ENCODE peak calls at places on chromosomes 1 and 21, in four cellular contexts. M is CD8-positive, alpha-beta T cell; F is pancreas; A is CD8-positive, alpha-beta memory T cell. T is an unnamed sample.

GRCh38 chr1:240732390-240732789 is 120.4 kb upstream of the GREM2 start:
- DNase-seq in A (no peak), F (no peak), M (no peak), T (peak; percentile 12)

GRCh38 chr21:34242973-34243372 is 120.8 kb upstream of the KCNE2 start:
- DNase-seq in A (no peak), F (no peak), M (no peak), T (no peak)

GRCh38 chr1:160522622-160523345 is at the start of gene SLAMF6:
- DNase-seq in A (peak; percentile 59), F (no peak), M (peak; percentile 56), T (no peak)

GRCh38 chr1:67784545-67785186 is 48.6 kb downstream of the GNG12 start:
- DNase-seq in A (no peak), M (no peak), F (no peak), T (no peak)

GRCh38 chr1:66283583-66284041 is 250.3 kb upstream of the SGIP1 start:
- DNase-seq in A (no peak), M (no peak), F (no peak), T (no peak)

GRCh38 chr1:181044449-181044966 is 10.7 kb downstream of the MR1 start:
- DNase-seq in A (peak; percentile 63), M (peak; percentile 47), F (no peak), T (no peak)

GRCh38 chr1:178224358-178224757 is 130.5 kb downstream of the RASAL2 start:
- DNase-seq in A (no peak), M (no peak), F (no peak), T (no peak)

GRCh38 chr1:178774263-178774662 is 49.2 kb downstream of the RALGPS2 start:
- DNase-seq in F (no peak), M (no peak), A (no peak), T (no peak)

GRCh38 chr1:213934642-213935041 is 53.1 kb upstream of the PROX1 start:
- DNase-seq in M (no peak), A (no peak), F (peak; percentile 77), T (no peak)

GRCh38 chr1:90347366-90347765 is 352.5 kb downstream of the ZNF326 start:
- DNase-seq in A (no peak), F (no peak), M (no peak), T (no peak)

GRCh38 chr1:169115891-169116585 is 9.5 kb downstream of the ATP1B1 start:
- DNase-seq in M (no peak), A (no peak), F (peak; percentile 60), T (no peak)

GRCh38 chr1:212512731-212513559 is 80.2 kb downstream of the NENF start:
- DNase-seq in F (peak; percentile 25), M (no peak), A (no peak), T (no peak)

GRCh38 chr1:20194770-20195463 is 8.6 kb upstream of the PLA2G2C start:
- DNase-seq in A (peak; percentile 75), F (peak; percentile 71), M (peak; percentile 78), T (peak; percentile 76)

GRCh38 chr1:113871597-113872113 is at the start of gene PTPN22:
- DNase-seq in F (no peak), A (peak; percentile 94), M (peak; percentile 80), T (no peak)

GRCh38 chr1:77639056-77639455 is 43.4 kb downstream of the ZZZ3 start:
- DNase-seq in M (no peak), F (no peak), A (no peak), T (no peak)

GRCh38 chr1:235021321-235021720 is 107.3 kb downstream of the TOMM20 start:
- DNase-seq in M (no peak), A (no peak), F (no peak), T (no peak)

GRCh38 chr1:18630511-18631495 is at the start of gene PAX7:
- DNase-seq in F (no peak), A (no peak), M (no peak), T (no peak)

GRCh38 chr1:36466370-36467026 is 2.3 kb upstream of the MRPS15 start:
- DNase-seq in A (no peak), M (no peak), F (no peak), T (no peak)

GRCh38 chr1:36465731-36466369 is 1.7 kb upstream of the MRPS15 start:
- DNase-seq in A (no peak), M (no peak), F (no peak), T (no peak)

GRCh38 chr1:36467027-36467410 is 2.8 kb upstream of the MRPS15 start:
- DNase-seq in M (no peak), A (no peak), F (no peak), T (no peak)

GRCh38 chr1:36469163-36469562 is 5.0 kb upstream of the MRPS15 start:
- DNase-seq in M (no peak), A (no peak), F (no peak), T (no peak)

DNA sequence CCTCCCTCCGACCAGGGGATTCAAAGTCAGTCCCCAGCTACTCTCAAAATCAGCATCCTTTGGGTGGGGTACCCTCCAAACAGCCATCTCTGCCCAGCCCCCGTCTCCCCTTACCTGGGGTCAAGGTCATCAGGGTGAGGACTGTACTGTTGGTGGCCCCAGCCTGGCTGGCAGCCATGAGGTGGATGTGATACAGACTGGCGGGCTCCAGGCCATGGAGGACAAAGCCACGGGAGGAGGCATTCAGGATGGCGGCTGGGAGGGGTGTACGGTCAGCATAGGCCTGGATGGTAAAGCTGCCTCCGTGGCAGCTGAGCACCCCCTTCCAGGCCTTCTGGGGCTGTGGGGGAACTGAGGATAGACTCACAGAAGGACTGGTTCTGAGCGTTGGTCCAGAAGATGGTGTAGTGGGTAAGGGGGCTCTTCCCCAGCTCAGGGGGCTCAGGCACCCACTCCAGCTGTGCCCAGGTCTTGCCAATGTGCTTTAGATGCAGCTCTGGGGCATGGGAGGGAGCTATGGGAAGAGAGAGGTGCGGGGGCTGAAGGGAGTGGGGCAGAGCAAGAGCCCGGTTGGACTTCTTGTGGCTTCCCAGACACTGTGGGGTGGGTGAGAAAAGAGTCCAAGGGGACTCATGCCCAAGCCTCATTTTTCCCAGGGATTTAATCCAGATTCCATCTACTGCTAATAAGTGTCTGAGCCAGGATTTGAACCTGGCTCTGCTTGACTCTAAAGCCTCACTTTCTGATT is 3.7 kb upstream of the MRPS15 start:
- DNase-seq in A (no peak), M (no peak), F (no peak), T (no peak)
- H3K27me3 ChIP-seq in A (no peaks in the 10 kb centered on the region), M (no peaks in the 10 kb centered on the region), F (no peaks in the 10 kb centered on the region), T (no peaks in the 10 kb centered on the region)

GRCh38 chr1:164590592-164590991 is 31.6 kb downstream of the PBX1 start:
- DNase-seq in F (no peak), M (no peak), A (no peak), T (no peak)
- H3K4me1 ChIP-seq in F (peaks cover 13% of the 10 kb centered on the region), M (no peaks in the 10 kb centered on the region), A (no peaks in the 10 kb centered on the region), T (peaks cover 36% of the 10 kb centered on the region)

DNA sequence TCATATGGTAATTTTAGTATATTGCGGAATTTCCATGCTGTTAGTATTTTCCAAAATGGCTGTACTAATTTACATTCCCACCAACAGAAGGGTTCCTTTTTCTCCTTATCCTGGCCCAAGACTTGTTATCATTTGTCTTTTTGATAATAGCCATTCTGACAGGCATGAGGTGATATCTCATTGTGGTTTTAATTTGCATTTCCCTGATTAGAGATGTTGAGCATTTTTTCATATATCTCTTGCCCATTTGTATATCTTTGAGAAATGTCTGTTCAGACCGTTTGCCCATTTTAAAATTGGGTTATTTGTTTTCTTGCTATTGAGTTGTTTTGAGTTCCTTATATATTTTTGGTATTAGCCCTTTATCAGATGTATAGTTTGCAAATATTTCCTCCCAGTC is 14.0 kb downstream of the CAPZA1 start:
- DNase-seq in M (no peak), F (no peak), A (no peak), T (no peak)
- H3K4me3 ChIP-seq in M (no peak overlapping the region), F (no peak overlapping the region), A (no peak overlapping the region), T (no peak overlapping the region)

GRCh38 chr1:110153407-110153950 is 3.2 kb downstream of the SLC6A17 start:
- DNase-seq in M (no peak), F (no peak), A (no peak), T (no peak)

GRCh38 chr1:110151175-110151715 is 951 bp downstream of the SLC6A17 start:
- DNase-seq in F (no peak), M (no peak), A (no peak), T (no peak)

GRCh38 chr1:110148961-110149360 is 1.3 kb upstream of the SLC6A17 start:
- DNase-seq in M (no peak), F (no peak), A (no peak), T (no peak)

GRCh38 chr1:110152133-110152785 is 2.0 kb downstream of the SLC6A17 start:
- DNase-seq in F (no peak), A (no peak), M (no peak), T (no peak)

DNA sequence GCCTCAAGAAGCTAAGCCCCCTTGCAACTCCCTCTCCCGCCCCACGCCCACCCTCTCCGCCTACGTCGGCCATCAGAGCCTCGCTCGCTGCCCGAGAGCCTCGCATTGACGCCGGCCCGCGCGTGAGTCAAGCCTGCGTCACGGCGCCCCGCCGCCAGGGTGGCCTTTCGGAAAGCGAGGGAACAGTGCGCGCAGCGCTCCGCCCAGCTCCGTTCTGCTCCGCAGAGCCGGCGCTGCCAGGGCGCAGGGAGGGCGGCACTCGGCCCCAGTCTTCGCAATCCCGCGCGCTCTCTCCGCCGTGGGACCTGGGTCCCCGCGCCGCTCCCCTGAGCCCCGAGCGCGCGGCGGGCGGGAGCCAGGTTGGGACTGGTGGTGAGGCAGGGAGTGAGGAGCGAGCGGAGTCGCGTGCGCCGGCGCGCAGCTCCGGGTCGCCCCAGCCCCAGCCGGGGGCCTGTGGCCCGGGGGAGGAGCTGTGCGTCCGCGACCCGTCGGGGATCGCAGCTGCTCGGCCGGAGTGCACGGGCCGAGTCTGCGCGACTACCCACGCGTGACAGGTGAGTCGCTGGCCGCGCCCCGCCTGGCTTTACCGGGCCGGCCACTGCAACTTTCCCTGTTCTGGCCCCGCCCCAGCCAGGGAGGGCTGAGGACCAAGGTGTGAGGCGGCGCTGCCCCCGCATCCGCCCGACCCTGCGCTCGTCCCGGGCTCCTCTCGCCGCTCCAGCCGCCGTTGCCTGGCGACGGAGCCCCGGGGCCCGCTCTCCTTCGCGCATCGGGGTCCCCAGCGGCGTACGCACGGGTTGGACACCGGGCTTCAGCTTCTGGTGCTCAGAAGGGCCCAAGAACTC is at the start of gene SLC6A17:
- DNase-seq in A (no peak), M (no peak), F (no peak), T (no peak)
- H3K27me3 ChIP-seq in A (peaks cover 29% of the 10 kb centered on the region), M (peaks cover 9% of the 10 kb centered on the region), F (no peaks in the 10 kb centered on the region), T (peaks cover 22% of the 10 kb centered on the region)

GRCh38 chr1:110113551-110113950 is 1.3 kb downstream of the UBL4B start:
- DNase-seq in M (no peak), A (no peak), F (no peak), T (no peak)
- H3K4me1 ChIP-seq in M (no peaks in the 10 kb centered on the region), A (no peaks in the 10 kb centered on the region), F (no peaks in the 10 kb centered on the region), T (no peaks in the 10 kb centered on the region)

DNA sequence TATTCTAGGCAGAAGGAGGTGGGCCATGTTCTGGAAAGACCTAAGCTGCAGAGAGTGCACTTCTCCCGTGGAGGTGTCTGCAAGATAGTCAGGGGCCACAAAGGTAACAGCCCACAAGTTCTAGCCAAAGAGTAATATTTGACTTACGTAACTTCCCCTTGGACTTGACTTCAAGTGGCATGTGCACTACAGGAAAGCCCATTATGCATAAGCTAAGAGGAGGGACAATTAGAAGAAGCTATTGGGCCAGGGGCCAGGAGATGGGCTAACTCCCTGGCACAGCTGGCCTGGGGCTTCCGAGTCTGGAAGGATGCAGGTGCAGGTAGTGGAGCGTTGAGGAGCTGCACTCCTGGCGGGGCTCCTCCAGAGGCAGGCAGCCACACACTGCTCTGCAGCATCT is 58.3 kb downstream of the ERG start:
- DNase-seq in M (no peak), F (no peak), A (no peak), T (no peak)
- H3K4me3 ChIP-seq in M (no peak overlapping the region), F (no peak overlapping the region), A (no peak overlapping the region), T (no peak overlapping the region)

DNA sequence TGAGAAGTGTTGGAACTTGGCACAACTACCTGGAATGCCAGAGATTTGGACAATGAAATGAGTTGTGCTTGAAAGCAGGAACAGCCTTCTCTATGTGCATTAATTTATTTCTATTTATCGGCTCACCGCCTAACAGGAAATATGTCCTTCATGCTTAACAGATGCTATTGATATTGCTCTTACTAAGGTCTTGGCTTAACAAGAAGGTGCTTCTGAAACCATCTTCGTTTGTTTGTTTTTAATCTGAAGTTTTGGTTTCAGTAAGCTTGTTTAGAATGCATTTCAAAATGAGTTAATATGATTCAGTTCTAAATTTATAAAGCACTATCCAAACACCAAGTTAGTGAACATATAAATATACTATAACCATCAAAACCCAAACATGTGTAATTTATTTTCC is 898.3 kb upstream of the B3GALT2 start:
- DNase-seq in F (no peak), M (no peak), A (no peak), T (no peak)
- H3K27me3 ChIP-seq in F (no peaks in the 10 kb centered on the region), M (no peaks in the 10 kb centered on the region), A (no peaks in the 10 kb centered on the region), T (no peaks in the 10 kb centered on the region)

T was measured in HAP-1.